ENCODE peak calls at places on chromosome 19, in four cellular contexts. A is ovary; X is CD8-positive, alpha-beta memory T cell; O is IMR-90. G is an unnamed sample.

GRCh38 chr19:52662631-52663030 is 24.5 kb upstream of the ZNF83 start:
- DNase-seq in A (no peak), X (no peak), O (no peak), G (no peak)

GRCh38 chr19:42178791-42179500 is 38.5 kb downstream of the DEDD2 start:
- DNase-seq in A (no peak), X (no peak), O (no peak), G (no peak)

GRCh38 chr19:5397804-5398692 is 57.2 kb upstream of the ZNRF4 start:
- DNase-seq in A (no peak), X (no peak), O (no peak), G (no peak)

GRCh38 chr19:17678836-17679235 is 9.3 kb downstream of the UNC13A start:
- DNase-seq in A (no peak), X (no peak), O (no peak), G (no peak)

GRCh38 chr19:41844601-41845000 is at the start of gene LYPD4:
- DNase-seq in A (no peak), X (no peak), O (no peak), G (no peak)

GRCh38 chr19:45496349-45496953 is 396 bp downstream of the RTN2 start:
- DNase-seq in A (peak; percentile 40), X (peak; percentile 71), O (no peak), G (peak; percentile 74)

GRCh38 chr19:6425732-6426686 is 1.4 kb upstream of the KHSRP start:
- DNase-seq in A (peak; percentile 31), X (no peak), O (no peak), G (no peak)

GRCh38 chr19:54204767-54205468 is 4.3 kb downstream of the RPS9 start:
- DNase-seq in A (no peak), X (no peak), O (no peak), G (no peak)

GRCh38 chr19:47369923-47370625 is 21.0 kb downstream of the DHX34 start:
- DNase-seq in A (no peak), X (no peak), O (peak; percentile 74), G (no peak)

GRCh38 chr19:45040059-45040767 is 1.4 kb downstream of the CLASRP start:
- DNase-seq in A (no peak), X (no peak), O (no peak), G (no peak)

GRCh38 chr19:19539738-19540703 is 2.0 kb downstream of the CILP2 start:
- DNase-seq in A (peak; percentile 60), X (peak; percentile 74), O (peak; percentile 46), G (peak; percentile 67)

GRCh38 chr19:35204799-35205732 is 23.5 kb downstream of the FAM187B start:
- DNase-seq in A (no peak), X (no peak), O (no peak), G (no peak)

GRCh38 chr19:35870798-35871197 is 2.4 kb downstream of the APLP1 start:
- DNase-seq in A (no peak), X (no peak), O (no peak), G (no peak)

GRCh38 chr19:45876411-45877197 is 9.3 kb downstream of the IRF2BP1 start:
- DNase-seq in A (no peak), X (no peak), O (peak; percentile 16), G (peak; percentile 46)

GRCh38 chr19:51259348-51260245 is 8.7 kb downstream of the SIGLECL1 start:
- DNase-seq in A (no peak), X (no peak), O (peak; percentile 22), G (no peak)

GRCh38 chr19:18393836-18394235 is 3.6 kb downstream of the LRRC25 start:
- DNase-seq in A (peak; percentile 51), X (no peak), O (no peak), G (no peak)

GRCh38 chr19:31562916-31563626 is 213.8 kb upstream of the TSHZ3 start:
- DNase-seq in A (no peak), X (no peak), O (no peak), G (no peak)

GRCh38 chr19:28427256-28428083 is 785.5 kb downstream of the UQCRFS1 start:
- DNase-seq in A (no peak), X (no peak), O (no peak), G (no peak)

GRCh38 chr19:17893766-17894165 is 22.0 kb downstream of the SLC5A5 start:
- DNase-seq in A (no peak), X (no peak), O (no peak), G (no peak)

GRCh38 chr19:21463449-21464105 is 41.8 kb upstream of the ZNF429 start:
- DNase-seq in A (peak; percentile 68), X (no peak), O (no peak), G (no peak)

GRCh38 chr19:51726049-51726448 is 2.3 kb upstream of the HAS1 start:
- DNase-seq in A (peak; percentile 34), X (no peak), O (peak; percentile 41), G (peak; percentile 68)

GRCh38 chr19:4084547-4084877 is 17.8 kb upstream of the ZBTB7A start:
- DNase-seq in A (no peak), X (no peak), O (no peak), G (no peak)

GRCh38 chr19:46603752-46604241 is 2.7 kb downstream of the CALM3 start:
- DNase-seq in A (no peak), X (no peak), O (no peak), G (no peak)

GRCh38 chr19:30228726-30229523 is 143.3 kb upstream of the ZNF536 start:
- DNase-seq in A (no peak), X (no peak), O (peak; percentile 6), G (no peak)

GRCh38 chr19:512548-513365 is 5.5 kb downstream of the TPGS1 start:
- DNase-seq in A (no peak), X (no peak), O (no peak), G (no peak)

GRCh38 chr19:51441410-51442390 is 16.6 kb downstream of the SIGLEC8 start:
- DNase-seq in A (no peak), X (peak; percentile 92), O (no peak), G (no peak)

GRCh38 chr19:54256250-54257115 is 590 bp downstream of the LILRB5 start:
- DNase-seq in A (no peak), X (no peak), O (no peak), G (no peak)

GRCh38 chr19:2246014-2246620 is 3.0 kb upstream of the AMH start:
- DNase-seq in A (no peak), X (no peak), O (no peak), G (no peak)

GRCh38 chr19:35379992-35380391 is 9.1 kb downstream of the GPR42 start:
- DNase-seq in A (no peak), X (no peak), O (no peak), G (no peak)

GRCh38 chr19:55585658-55586339 is 5.2 kb upstream of the ZNF579 start:
- DNase-seq in A (peak; percentile 92), X (peak; percentile 62), O (peak; percentile 63), G (peak; percentile 81)

GRCh38 chr19:2062770-2063169 is 11.7 kb upstream of the MKNK2 start:
- DNase-seq in A (no peak), X (no peak), O (no peak), G (no peak)

GRCh38 chr19:33755314-33756020 is 41.2 kb upstream of the KCTD15 start:
- DNase-seq in A (no peak), X (no peak), O (no peak), G (no peak)

GRCh38 chr19:8239528-8240273 is 30.5 kb downstream of the CERS4 start:
- DNase-seq in A (no peak), X (no peak), O (no peak), G (no peak)

GRCh38 chr19:8238251-8238650 is 29.1 kb downstream of the CERS4 start:
- DNase-seq in A (no peak), X (no peak), O (no peak), G (no peak)

GRCh38 chr19:8240274-8241229 is 31.4 kb downstream of the CERS4 start:
- DNase-seq in A (peak; percentile 97), X (peak; percentile 84), O (peak; percentile 94), G (peak; percentile 84)

GRCh38 chr19:8233370-8233769 is 24.2 kb downstream of the CERS4 start:
- DNase-seq in A (no peak), X (no peak), O (peak; percentile 53), G (no peak)

GRCh38 chr19:8237026-8237425 is 27.9 kb downstream of the CERS4 start:
- DNase-seq in A (no peak), X (no peak), O (no peak), G (no peak)
- H3K4me1 ChIP-seq in A (peaks cover 11% of the 10 kb centered on the region), X (peaks cover 14% of the 10 kb centered on the region), O (peaks cover 12% of the 10 kb centered on the region), G (peaks cover 6% of the 10 kb centered on the region)

GRCh38 chr19:57477191-57478008 is at the start of gene ZNF772:
- DNase-seq in A (peak; percentile 89), X (peak; percentile 94), O (peak; percentile 96), G (peak; percentile 93)

GRCh38 chr19:57473646-57474045 is 3.7 kb downstream of the ZNF772 start:
- DNase-seq in A (no peak), X (no peak), O (no peak), G (no peak)
- H3K4me1 ChIP-seq in A (no peaks in the 10 kb centered on the region), X (peaks cover 8% of the 10 kb centered on the region), O (peaks cover 4% of the 10 kb centered on the region), G (no peaks in the 10 kb centered on the region)

GRCh38 chr19:12736854-12737665 is at the start of gene GET3:
- DNase-seq in A (peak; percentile 89), X (peak; percentile 86), O (peak; percentile 100), G (peak; percentile 86)

GRCh38 chr19:12733369-12733896 is 1.1 kb downstream of the TRIR start:
- DNase-seq in A (no peak), X (peak; percentile 59), O (peak; percentile 45), G (no peak)

GRCh38 chr19:12730054-12730453 is 4.4 kb downstream of the TRIR start:
- DNase-seq in A (no peak), X (no peak), O (no peak), G (no peak)

GRCh38 chr19:12731337-12731736 is 3.1 kb downstream of the TRIR start:
- DNase-seq in A (no peak), X (no peak), O (no peak), G (no peak)

GRCh38 chr19:12733907-12734214 is 623 bp downstream of the TRIR start:
- DNase-seq in A (no peak), X (no peak), O (no peak), G (no peak)
- H3K4me1 ChIP-seq in A (peaks cover 17% of the 10 kb centered on the region), X (peaks cover 43% of the 10 kb centered on the region), O (peaks cover 10% of the 10 kb centered on the region), G (peaks cover 41% of the 10 kb centered on the region)

GRCh38 chr19:12789904-12790619 is 1.2 kb upstream of the JUNB start:
- DNase-seq in A (peak; percentile 98), X (peak; percentile 96), O (peak; percentile 93), G (peak; percentile 98)
- H3K4me1 ChIP-seq in A (peaks cover 8% of the 10 kb centered on the region), X (peaks cover 41% of the 10 kb centered on the region), O (peaks cover 27% of the 10 kb centered on the region), G (peaks cover 29% of the 10 kb centered on the region)

GRCh38 chr19:13885826-13886365 is 9.0 kb downstream of the NANOS3 start:
- DNase-seq in A (no peak), X (no peak), O (no peak), G (no peak)
- H3K4me1 ChIP-seq in A (peaks cover 4% of the 10 kb centered on the region), X (peaks cover 62% of the 10 kb centered on the region), O (peaks cover 12% of the 10 kb centered on the region), G (peaks cover under 1% of the 10 kb centered on the region)

GRCh38 chr19:39413269-39413902 is 917 bp downstream of the PLEKHG2 start:
- DNase-seq in A (peak; percentile 83), X (peak; percentile 66), O (peak; percentile 60), G (peak; percentile 73)

GRCh38 chr19:39413903-39414608 is 1.6 kb downstream of the PLEKHG2 start:
- DNase-seq in A (peak; percentile 36), X (peak; percentile 57), O (peak; percentile 28), G (peak; percentile 67)

GRCh38 chr19:39416626-39417120 is 4.2 kb downstream of the PLEKHG2 start:
- DNase-seq in A (no peak), X (no peak), O (no peak), G (no peak)

GRCh38 chr19:39416152-39416551 is 3.7 kb downstream of the PLEKHG2 start:
- DNase-seq in A (no peak), X (no peak), O (no peak), G (no peak)

GRCh38 chr19:39415111-39416046 is 2.9 kb downstream of the PLEKHG2 start:
- DNase-seq in A (no peak), X (no peak), O (no peak), G (no peak)
- H3K4me1 ChIP-seq in A (peaks cover 24% of the 10 kb centered on the region), X (peaks cover 25% of the 10 kb centered on the region), O (peaks cover 22% of the 10 kb centered on the region), G (peaks cover 13% of the 10 kb centered on the region)

G was measured in psoas muscle.